ENCODE peak calls at places on chromosomes 7 and 10, in five cellular contexts. F is A549, R is cardiac muscle cell, B is tibial artery, S is ovary. D is an unnamed sample.

GRCh38 chr7:88546808-88547207 is 212.7 kb upstream of the ZNF804B start:
- DNase-seq in B (no peak), R (peak; percentile 8), S (no peak), F (peak; percentile 5), D (no peak)

GRCh38 chr10:47264797-47265281 is 35.2 kb upstream of the GDF10 start:
- DNase-seq in F (no peak), R (no peak), S (no peak), B (no peak), D (no peak)

GRCh38 chr10:6120691-6121090 is 31.9 kb downstream of the RBM17 start:
- DNase-seq in B (no peak), S (peak; percentile 68), F (no peak), R (peak; percentile 61), D (no peak)

GRCh38 chr7:151083824-151084160 is 499 bp upstream of the TMUB1 start:
- DNase-seq in F (no peak), B (no peak), R (no peak), S (no peak), D (no peak)

GRCh38 chr7:151086802-151087246 is 549 bp downstream of the AGAP3 start:
- DNase-seq in B (peak; percentile 75), R (peak; percentile 24), S (no peak), F (no peak), D (no peak)

GRCh38 chr10:53508197-53508596 is 735.6 kb upstream of the MBL2 start:
- DNase-seq in F (no peak), R (no peak), S (no peak), B (no peak), D (no peak)

GRCh38 chr7:107035446-107035845 is 9.1 kb upstream of the PRKAR2B start:
- DNase-seq in B (no peak), R (peak; percentile 47), F (peak; percentile 43), S (no peak), D (no peak)

GRCh38 chr10:607545-608196 is 81.8 kb downstream of the DIP2C start:
- DNase-seq in S (no peak), R (no peak), F (no peak), B (peak; percentile 23), D (no peak)

GRCh38 chr7:81111781-81112540 is 193.1 kb upstream of the SEMA3C start:
- DNase-seq in S (no peak), B (no peak), R (peak; percentile 32), F (no peak), D (no peak)

GRCh38 chr7:28065308-28065707 is 115.3 kb downstream of the JAZF1 start:
- DNase-seq in B (no peak), F (no peak), R (peak; percentile 74), S (no peak), D (no peak)

GRCh38 chr10:101859530-101859929 is 15.9 kb upstream of the KCNIP2 start:
- DNase-seq in F (no peak), B (no peak), S (no peak), R (no peak), D (no peak)

GRCh38 chr10:6580279-6581029 is 378 bp upstream of the PRKCQ start:
- DNase-seq in R (peak; percentile 74), B (no peak), S (peak; percentile 83), F (peak; percentile 47), D (peak; percentile 97)

GRCh38 chr7:50974240-50974639 is 191.5 kb upstream of the GRB10 start:
- DNase-seq in B (no peak), R (no peak), S (no peak), F (no peak), D (no peak)

GRCh38 chr10:24360286-24361127 is 151.6 kb downstream of the KIAA1217 start:
- DNase-seq in B (no peak), R (peak; percentile 85), S (peak; percentile 84), F (peak; percentile 35), D (peak; percentile 70)

GRCh38 chr7:41809487-41810257 is 106.8 kb upstream of the INHBA start:
- DNase-seq in B (no peak), F (no peak), R (peak; percentile 88), S (no peak), D (no peak)

GRCh38 chr10:16832351-16833080 is 15.3 kb upstream of the RSU1 start:
- DNase-seq in R (peak; percentile 93), B (peak; percentile 81), F (no peak), S (no peak), D (no peak)

GRCh38 chr7:74561898-74562613 is 95.5 kb upstream of the GTF2I start:
- DNase-seq in F (no peak), R (no peak), B (no peak), S (no peak), D (no peak)

GRCh38 chr10:23370106-23370505 is 25.5 kb upstream of the C10orf67 start:
- DNase-seq in S (no peak), R (peak; percentile 59), F (no peak), B (no peak), D (no peak)

GRCh38 chr10:58608356-58608755 is 95.7 kb downstream of the BICC1 start:
- DNase-seq in F (no peak), R (no peak), S (no peak), B (no peak), D (no peak)

GRCh38 chr7:129774359-129774758 is 162.8 kb downstream of the NRF1 start:
- DNase-seq in B (no peak), S (no peak), R (no peak), F (no peak), D (no peak)

GRCh38 chr7:45983720-45984032 is 62.6 kb upstream of the IGFBP3 start:
- DNase-seq in F (no peak), R (no peak), S (no peak), B (peak; percentile 84), D (no peak)

GRCh38 chr10:55766212-55766611 is 594.8 kb downstream of the ZWINT start:
- DNase-seq in F (no peak), S (no peak), R (no peak), B (no peak), D (no peak)

GRCh38 chr10:113711142-113711541 is 31.4 kb downstream of the CASP7 start:
- DNase-seq in R (no peak), F (no peak), B (no peak), S (no peak), D (no peak)

DNA sequence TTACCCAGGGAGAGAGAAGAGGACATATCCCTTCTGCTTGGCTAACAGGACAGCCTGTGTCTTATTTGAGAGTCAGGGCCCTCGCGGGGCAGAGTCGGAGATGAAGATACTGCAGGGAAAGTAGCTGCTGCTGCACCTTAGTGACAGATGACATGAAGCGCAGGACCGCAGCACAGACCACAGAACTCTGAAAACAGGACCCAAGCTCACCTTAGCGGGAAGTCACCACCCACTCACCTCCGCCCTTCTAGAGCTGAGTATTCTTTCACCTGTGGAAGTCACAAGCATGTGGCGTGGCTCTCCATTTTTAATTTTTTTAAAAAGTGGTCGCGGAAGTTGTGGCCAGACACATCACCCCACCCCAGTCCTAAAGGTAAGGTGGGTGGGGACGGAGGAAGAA is 191.4 kb downstream of the FAM107B start:
- DNase-seq in R (no peak), F (no peak), B (no peak), S (no peak), D (no peak)
- H3K4me1 ChIP-seq in R (no peaks in the 10 kb centered on the region), F (peaks cover 83% of the 10 kb centered on the region), B (peaks cover 35% of the 10 kb centered on the region), S (no peaks in the 10 kb centered on the region), D (peaks cover 30% of the 10 kb centered on the region)

GRCh38 chr10:79295593-79295992 is 51.7 kb upstream of the PPIF start:
- DNase-seq in B (no peak), S (no peak), R (no peak), F (no peak), D (no peak)
- TF ChIP-seq CTCF in B (no peak), S (no peak), R (no peak), F (no peak), D (no peak)

GRCh38 chr10:131355116-131355515 is 43.6 kb upstream of the TCERG1L start:
- DNase-seq in F (no peak), R (no peak), S (no peak), B (no peak), D (no peak)
- H3K4me1 ChIP-seq in F (no peaks in the 10 kb centered on the region), R (no peaks in the 10 kb centered on the region), S (no peaks in the 10 kb centered on the region), B (no peaks in the 10 kb centered on the region), D (no peaks in the 10 kb centered on the region)

DNA sequence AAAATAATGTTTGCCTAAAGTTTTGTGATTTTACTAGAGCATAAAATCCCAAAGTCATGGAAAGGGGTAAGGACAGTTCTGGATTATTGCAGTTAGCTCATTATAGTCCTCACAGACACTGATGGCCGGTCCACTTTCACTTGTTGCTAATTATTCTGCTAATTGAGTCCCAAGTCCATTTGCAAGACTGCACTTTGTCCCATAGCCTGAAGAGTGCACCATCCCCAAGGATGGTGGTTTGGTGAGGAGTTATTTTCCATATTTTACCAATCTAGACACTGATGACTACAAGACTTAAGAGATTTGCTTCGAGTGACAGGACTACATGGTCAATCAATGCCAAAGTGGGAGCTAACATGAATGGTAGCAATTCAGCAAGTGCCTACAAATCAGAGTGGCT is 181.8 kb upstream of the CACNA2D1 start:
- DNase-seq in F (no peak), B (no peak), S (no peak), R (no peak), D (no peak)
- TF ChIP-seq CTCF in F (no peak), B (no peak), S (no peak), R (no peak), D (no peak)

D was measured in upper lobe of left lung.